ENCODE peak calls at places on chromosomes 11 and 22, in six cellular contexts. K is nucleus accumbens, D is mucosa of gallbladder, W is HuH-7.5, J is body of pancreas, N is neural progenitor cell. P is an unnamed sample.

GRCh38 chr11:127875076-127875475 is 712.3 kb downstream of the ETS1 start:
- DNase-seq in K (no peak), D (no peak), W (no peak), J (no peak), N (no peak), P (peak)

GRCh38 chr11:3166268-3167142 is 1.4 kb upstream of the OSBPL5 start:
- DNase-seq in K (no peak), D (no peak), W (peak), J (no peak), N (peak), P (no peak)

GRCh38 chr11:16881074-16881709 is 133.0 kb downstream of the PLEKHA7 start:
- DNase-seq in K (peak), D (peak), W (no peak), J (peak), N (peak), P (peak)

GRCh38 chr11:46352063-46352841 is 5.0 kb downstream of the DGKZ start:
- DNase-seq in K (peak), D (peak), W (no peak), J (peak), N (peak), P (peak)

GRCh38 chr11:102762414-102762813 is 18.0 kb downstream of the MMP10 start:
- DNase-seq in K (no peak), D (no peak), W (no peak), J (no peak), N (peak), P (peak)

GRCh38 chr11:126345283-126345682 is 10.2 kb upstream of the ST3GAL4 start:
- DNase-seq in K (no peak), D (no peak), W (no peak), J (no peak), N (no peak), P (no peak)

GRCh38 chr11:72609045-72609444 is 65.2 kb downstream of the PDE2A start:
- DNase-seq in K (no peak), D (no peak), W (no peak), J (no peak), N (peak), P (peak)

GRCh38 chr22:19289475-19290161 is 1.9 kb downstream of the CLTCL1 start:
- DNase-seq in K (no peak), D (no peak), W (no peak), J (no peak), N (no peak), P (peak)

GRCh38 chr11:119789766-119790407 is 60.9 kb upstream of the NECTIN1 start:
- DNase-seq in K (no peak), D (no peak), W (no peak), J (no peak), N (no peak), P (no peak)

GRCh38 chr11:3203221-3204043 is 15.2 kb downstream of the MRGPRG start:
- DNase-seq in K (no peak), D (no peak), W (no peak), J (peak), N (peak), P (no peak)

GRCh38 chr11:46334211-46334610 is 13.1 kb upstream of the DGKZ start:
- DNase-seq in K (no peak), D (no peak), W (no peak), J (no peak), N (no peak), P (no peak)

GRCh38 chr22:47167056-47167455 is 404.6 kb downstream of the TBC1D22A start:
- DNase-seq in K (no peak), D (no peak), W (no peak), J (no peak), N (no peak), P (no peak)

GRCh38 chr11:73404048-73404447 is 27.8 kb downstream of the RELT start:
- DNase-seq in K (peak), D (peak), W (peak), J (peak), N (peak), P (peak)

GRCh38 chr11:1072116-1072820 is 2.4 kb upstream of the MUC2 start:
- DNase-seq in K (peak), D (no peak), W (no peak), J (peak), N (no peak), P (peak)

GRCh38 chr11:63901660-63902059 is 15.3 kb downstream of the RCOR2 start:
- DNase-seq in K (no peak), D (no peak), W (no peak), J (no peak), N (no peak), P (peak)

GRCh38 chr11:67627788-67628624 is 1.7 kb downstream of the NUDT8 start:
- DNase-seq in K (no peak), D (no peak), W (no peak), J (no peak), N (no peak), P (no peak)

GRCh38 chr11:66728760-66729385 is at the start of gene SPTBN2:
- DNase-seq in K (peak), D (no peak), W (peak), J (peak), N (peak), P (no peak)

GRCh38 chr11:12679471-12679870 is 5.2 kb downstream of the TEAD1 start:
- DNase-seq in K (no peak), D (no peak), W (no peak), J (no peak), N (no peak), P (peak)

GRCh38 chr11:16632295-16633200 is 105.9 kb upstream of the C11orf58 start:
- DNase-seq in K (no peak), D (no peak), W (no peak), J (no peak), N (peak), P (peak)

GRCh38 chr11:56394381-56394780 is 18.1 kb upstream of the OR5AL1 start:
- DNase-seq in K (no peak), D (no peak), W (no peak), J (no peak), N (no peak), P (no peak)

GRCh38 chr22:23072035-23072910 is 2.0 kb downstream of the GNAZ start:
- DNase-seq in K (no peak), D (no peak), W (no peak), J (peak), N (no peak), P (peak)

GRCh38 chr11:16860632-16861031 is 122.2 kb downstream of the C11orf58 start:
- DNase-seq in K (no peak), D (no peak), W (no peak), J (peak), N (no peak), P (peak)

GRCh38 chr11:34044664-34045485 is 6.7 kb upstream of the CAPRIN1 start:
- DNase-seq in K (no peak), D (no peak), W (no peak), J (no peak), N (peak), P (peak)

GRCh38 chr11:45161252-45162063 is 15.0 kb downstream of the PRDM11 start:
- DNase-seq in K (no peak), D (no peak), W (no peak), J (peak), N (peak), P (no peak)

GRCh38 chr22:42228480-42228879 is 42.0 kb downstream of the TCF20 start:
- DNase-seq in K (no peak), D (no peak), W (no peak), J (no peak), N (no peak), P (no peak)

GRCh38 chr11:76824980-76825725 is 35.6 kb upstream of the ACER3 start:
- DNase-seq in K (no peak), D (no peak), W (no peak), J (no peak), N (no peak), P (peak)

GRCh38 chr11:57501951-57502350 is 13.6 kb downstream of the SLC43A1 start:
- DNase-seq in K (no peak), D (peak), W (no peak), J (peak), N (no peak), P (no peak)

GRCh38 chr11:72140661-72141060 is 5.1 kb downstream of the FOLR3 start:
- DNase-seq in K (no peak), D (no peak), W (no peak), J (no peak), N (no peak), P (no peak)

GRCh38 chr11:44564653-44565007 is 833 bp upstream of the CD82 start:
- DNase-seq in K (peak), D (no peak), W (no peak), J (peak), N (no peak), P (peak)

GRCh38 chr22:50399751-50400331 is 56.7 kb downstream of the PPP6R2 start:
- DNase-seq in K (peak), D (no peak), W (peak), J (peak), N (peak), P (peak)

GRCh38 chr11:3855808-3856491 is 486 bp downstream of the STIM1 start:
- DNase-seq in K (no peak), D (no peak), W (peak), J (peak), N (peak), P (peak)

GRCh38 chr22:20624161-20624616 is 116.8 kb downstream of the MED15 start:
- DNase-seq in K (no peak), D (no peak), W (no peak), J (no peak), N (no peak), P (peak)

P was measured in EH.